ENCODE peak calls at places on chromosomes 13 and 19, in seven cellular contexts. A is substantia nigra; Y is Kasumi-1; U is NCI-H2081; Z is HS-27A; K is astrocyte of the spinal cord; L is activated naive CD4-positive, alpha-beta T cell treated with anti-CD3 and anti-CD28 coated beads for 36 hours. Q is an unnamed sample.

GRCh38 chr13:95099541-95099940 is 201.7 kb downstream of the ABCC4 start:
- DNase-seq in L (no peak), Y (no peak), A (no peak), Z (no peak), K (peak), U (no peak), Q (no peak)

GRCh38 chr19:13277104-13277809 is 127.0 kb downstream of the IER2 start:
- DNase-seq in Y (peak), L (peak), A (peak), K (peak), U (peak), Z (peak), Q (peak)

GRCh38 chr13:100525453-100526298 is 62.9 kb downstream of the GGACT start:
- DNase-seq in A (no peak), U (no peak), Y (no peak), Z (no peak), K (no peak), L (no peak), Q (no peak)

GRCh38 chr13:101727118-101727517 is 274.6 kb downstream of the ITGBL1 start:
- DNase-seq in U (no peak), L (no peak), Z (no peak), A (no peak), K (no peak), Y (no peak), Q (no peak)

GRCh38 chr13:103288114-103288513 is 221.9 kb upstream of the SLC10A2 start:
- DNase-seq in Z (no peak), U (no peak), K (no peak), A (no peak), Y (no peak), L (no peak), Q (no peak)

GRCh38 chr13:75495938-75496337 is 14.0 kb upstream of the TBC1D4 start:
- DNase-seq in A (no peak), Z (peak), Y (no peak), L (no peak), K (peak), U (no peak), Q (no peak)

GRCh38 chr13:59337070-59337469 is 826.7 kb downstream of the DIAPH3 start:
- DNase-seq in Y (peak), K (no peak), L (no peak), U (no peak), Z (no peak), A (no peak), Q (no peak)

GRCh38 chr13:113408562-113408961 is 44.6 kb upstream of the GRTP1 start:
- DNase-seq in K (no peak), A (no peak), L (no peak), Y (no peak), Z (no peak), U (no peak), Q (no peak)

GRCh38 chr19:54147676-54148075 is 10.1 kb downstream of the CNOT3 start:
- DNase-seq in K (no peak), A (no peak), L (no peak), U (no peak), Y (no peak), Z (no peak), Q (no peak)

GRCh38 chr19:55486043-55486970 is 1.3 kb downstream of the NAT14 start:
- DNase-seq in Z (no peak), L (no peak), Y (no peak), K (no peak), A (no peak), U (no peak), Q (no peak)

GRCh38 chr19:17385878-17386611 is 8.0 kb downstream of the CCDC194 start:
- DNase-seq in K (peak), L (peak), A (peak), Z (no peak), Y (peak), U (peak), Q (no peak)

GRCh38 chr19:22608441-22608840 is 25.7 kb upstream of the ZNF492 start:
- DNase-seq in L (no peak), Z (no peak), U (no peak), Y (no peak), K (no peak), A (no peak), Q (no peak)

GRCh38 chr13:31204592-31204991 is 4.8 kb downstream of the B3GLCT start:
- DNase-seq in K (peak), U (no peak), Y (no peak), L (peak), Z (no peak), A (no peak), Q (no peak)

GRCh38 chr13:111893071-111893606 is 173.8 kb upstream of the SOX1 start:
- DNase-seq in Z (no peak), L (no peak), Y (no peak), A (no peak), U (no peak), K (no peak), Q (no peak)

GRCh38 chr19:52566588-52566987 is 3.5 kb upstream of the ZNF701 start:
- DNase-seq in Y (no peak), K (peak), A (no peak), U (no peak), L (no peak), Z (peak), Q (no peak)